ENCODE peak calls at places on chromosomes 16 and 17, in five cellular contexts. J is cardiac fibroblast, N is progenitor cell of endocrine pancreas, S is right lobe of liver, O is PC-9. U is an unnamed sample.

GRCh38 chr17:62597920-62598319 is 29.6 kb upstream of the MRC2 start:
- DNase-seq in N (no peak), S (no peak), O (no peak), J (peak; percentile 53), U (peak; percentile 63)

GRCh38 chr16:29192329-29193247 is 207.7 kb downstream of the LAT start:
- DNase-seq in N (no peak), J (no peak), S (peak; percentile 39), O (peak; percentile 22), U (no peak)

GRCh38 chr16:70737377-70738082 is 51.7 kb upstream of the MTSS2 start:
- DNase-seq in S (peak; percentile 86), J (peak; percentile 59), O (peak; percentile 58), N (no peak), U (no peak)

GRCh38 chr16:72198021-72198420 is 26.1 kb upstream of the PMFBP1 start:
- DNase-seq in S (no peak), O (no peak), J (peak; percentile 93), N (no peak), U (no peak)

GRCh38 chr16:23195415-23195978 is 13.0 kb downstream of the SCNN1G start:
- DNase-seq in O (no peak), J (no peak), S (no peak), N (no peak), U (no peak)

GRCh38 chr16:54424043-54424451 is 137.5 kb upstream of the IRX3 start:
- DNase-seq in O (peak; percentile 76), J (no peak), S (no peak), N (no peak), U (peak; percentile 39)

GRCh38 chr16:84313921-84314320 is 19.2 kb downstream of the WFDC1 start:
- DNase-seq in N (no peak), J (no peak), S (peak; percentile 1), O (no peak), U (no peak)

GRCh38 chr17:11292491-11292890 is 51.5 kb downstream of the SHISA6 start:
- DNase-seq in J (no peak), N (no peak), S (no peak), O (no peak), U (no peak)

GRCh38 chr16:53629151-53629550 is 74.5 kb downstream of the RPGRIP1L start:
- DNase-seq in J (no peak), O (no peak), S (no peak), N (no peak), U (no peak)

GRCh38 chr16:15879255-15879804 is 9.1 kb downstream of the CEP20 start:
- DNase-seq in S (no peak), O (peak; percentile 44), N (no peak), J (peak; percentile 96), U (peak; percentile 89)

GRCh38 chr17:7237761-7238417 is 1.4 kb downstream of the PHF23 start:
- DNase-seq in J (peak; percentile 71), O (peak; percentile 82), N (peak; percentile 63), S (peak; percentile 89), U (peak; percentile 62)

GRCh38 chr16:778447-778846 is 9.7 kb downstream of the RPUSD1 start:
- DNase-seq in O (no peak), N (no peak), S (no peak), J (no peak), U (no peak)

GRCh38 chr17:34474706-34475105 is 104.7 kb upstream of the TMEM132E start:
- DNase-seq in O (no peak), S (no peak), N (no peak), J (no peak), U (no peak)

GRCh38 chr17:49022391-49022941 is 25.3 kb downstream of the IGF2BP1 start:
- DNase-seq in N (peak; percentile 51), S (no peak), J (peak; percentile 66), O (peak; percentile 58), U (peak; percentile 32)

GRCh38 chr17:81331527-81332043 is 36.5 kb upstream of the SLC38A10 start:
- DNase-seq in S (no peak), O (no peak), N (no peak), J (no peak), U (no peak)

GRCh38 chr17:42642377-42642776 is 16.7 kb upstream of the TUBG2 start:
- DNase-seq in J (no peak), S (no peak), N (no peak), O (no peak), U (no peak)

GRCh38 chr17:42120161-42121065 is 754 bp downstream of the KAT2A start:
- DNase-seq in O (no peak), S (no peak), N (no peak), J (no peak), U (no peak)

GRCh38 chr17:41463746-41464145 is 3.4 kb downstream of the KRT32 start:
- DNase-seq in J (no peak), N (no peak), S (no peak), O (no peak), U (no peak)

GRCh38 chr17:40534431-40535189 is 30.7 kb downstream of the CCR7 start:
- DNase-seq in S (no peak), N (no peak), J (no peak), O (no peak), U (no peak)

GRCh38 chr17:6796887-6797490 is 21.0 kb downstream of the FBXO39 start:
- DNase-seq in S (no peak), O (no peak), N (no peak), J (peak; percentile 76), U (peak; percentile 69)

GRCh38 chr17:61581611-61582349 is 9.2 kb downstream of the NACA2 start:
- DNase-seq in O (no peak), S (no peak), J (no peak), N (no peak), U (no peak)

GRCh38 chr17:61580502-61580901 is 10.5 kb downstream of the NACA2 start:
- DNase-seq in J (no peak), S (no peak), N (no peak), O (no peak), U (no peak)

GRCh38 chr17:61579382-61579781 is 11.6 kb downstream of the NACA2 start:
- DNase-seq in J (no peak), O (no peak), S (no peak), N (no peak), U (no peak)

GRCh38 chr17:61578645-61579044 is 12.4 kb downstream of the NACA2 start:
- DNase-seq in S (no peak), O (no peak), J (no peak), N (no peak), U (no peak)

DNA sequence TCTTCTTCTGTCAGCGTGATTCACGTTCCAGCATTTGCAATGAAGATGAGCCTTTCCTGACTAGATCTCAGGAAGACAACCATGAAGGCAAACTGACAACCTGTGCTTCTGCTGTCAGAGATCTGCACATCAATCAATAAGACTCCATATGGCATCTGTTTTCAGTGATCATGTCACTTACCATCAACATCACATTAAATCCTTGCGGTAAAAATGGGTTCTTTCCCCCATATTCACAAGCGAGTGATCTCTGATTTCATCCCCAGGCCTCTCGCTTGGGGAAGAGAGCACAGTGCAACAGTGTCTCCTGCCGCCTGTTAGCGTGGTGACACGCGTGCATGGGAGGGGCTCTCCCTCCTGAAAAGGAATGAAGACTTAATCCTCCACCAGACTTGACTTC is 11.1 kb downstream of the NACA2 start:
- DNase-seq in O (no peak), J (no peak), N (no peak), S (no peak), U (no peak)
- TF ChIP-seq CTCF in O (no peak), J (no peak), N (no peak), S (no peak), U (no peak)

DNA sequence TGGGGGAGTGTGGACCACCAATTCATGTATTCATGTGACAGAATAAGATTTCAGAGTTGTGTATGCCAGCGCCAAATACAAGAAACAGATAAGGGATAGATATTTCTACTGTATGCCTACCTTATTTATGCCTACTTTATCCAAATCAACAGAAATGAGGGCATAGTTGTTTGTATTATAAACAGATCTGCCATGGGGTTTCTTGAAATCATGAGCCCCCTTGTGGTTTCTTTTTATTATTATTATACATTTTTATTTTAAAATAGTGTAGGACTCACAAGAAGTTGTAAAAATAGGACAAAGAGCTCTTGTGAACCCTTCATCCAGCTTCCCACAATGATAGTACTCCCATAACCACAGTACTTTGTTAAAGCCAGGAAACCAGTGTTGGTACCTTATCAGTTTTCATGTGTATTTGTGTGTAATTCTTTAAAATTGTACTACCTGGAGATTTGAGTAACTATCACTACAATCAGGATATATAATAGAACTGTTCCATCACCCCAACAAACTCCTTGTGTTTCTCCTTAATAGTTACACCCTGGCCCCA is 229.4 kb downstream of the CCDC182 start:
- DNase-seq in S (no peak), N (no peak), J (peak; percentile 14), O (no peak), U (no peak)
- TF ChIP-seq CTCF in S (no peak), N (no peak), J (no peak), O (peak; percentile 47), U (no peak)

GRCh38 chr16:87383522-87384161 is at the start of gene FBXO31:
- DNase-seq in J (peak; percentile 94), O (peak; percentile 89), S (peak; percentile 93), N (peak; percentile 91), U (peak; percentile 74)
- TF ChIP-seq CTCF in J (no peak), O (no peak), S (peak; percentile 5), N (no peak), U (no peak)

GRCh38 chr17:35660902-35661301 is 70.5 kb upstream of the RASL10B start:
- DNase-seq in O (no peak), S (no peak), N (no peak), J (no peak), U (no peak)
- TF ChIP-seq CTCF in O (no peak), S (peak; percentile 22), N (no peak), J (no peak), U (no peak)

DNA sequence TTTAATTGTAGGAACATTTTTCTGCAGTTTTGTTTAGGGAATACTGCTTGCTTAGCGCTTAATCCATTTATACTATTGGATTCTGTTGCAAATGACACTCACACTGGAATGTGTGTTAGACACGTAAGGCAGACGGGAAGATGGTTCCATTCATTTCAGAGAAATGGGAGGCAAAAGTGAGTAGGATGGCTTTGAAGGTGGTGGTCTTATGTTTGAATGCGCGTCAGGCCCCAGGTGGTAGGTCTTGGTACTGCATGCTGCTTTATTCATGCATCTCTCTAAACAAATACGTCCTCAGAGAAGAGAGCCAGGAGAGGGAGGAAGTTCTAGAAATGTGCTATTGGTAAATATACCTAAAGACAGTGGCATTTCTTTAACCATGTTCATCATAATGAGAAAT is 997.6 kb upstream of the RBFOX1 start:
- DNase-seq in N (no peak), S (no peak), J (peak; percentile 10), O (peak; percentile 2), U (no peak)
- TF ChIP-seq CTCF in N (peak; percentile 62), S (peak; percentile 29), J (peak; percentile 59), O (peak; percentile 81), U (no peak)

DNA sequence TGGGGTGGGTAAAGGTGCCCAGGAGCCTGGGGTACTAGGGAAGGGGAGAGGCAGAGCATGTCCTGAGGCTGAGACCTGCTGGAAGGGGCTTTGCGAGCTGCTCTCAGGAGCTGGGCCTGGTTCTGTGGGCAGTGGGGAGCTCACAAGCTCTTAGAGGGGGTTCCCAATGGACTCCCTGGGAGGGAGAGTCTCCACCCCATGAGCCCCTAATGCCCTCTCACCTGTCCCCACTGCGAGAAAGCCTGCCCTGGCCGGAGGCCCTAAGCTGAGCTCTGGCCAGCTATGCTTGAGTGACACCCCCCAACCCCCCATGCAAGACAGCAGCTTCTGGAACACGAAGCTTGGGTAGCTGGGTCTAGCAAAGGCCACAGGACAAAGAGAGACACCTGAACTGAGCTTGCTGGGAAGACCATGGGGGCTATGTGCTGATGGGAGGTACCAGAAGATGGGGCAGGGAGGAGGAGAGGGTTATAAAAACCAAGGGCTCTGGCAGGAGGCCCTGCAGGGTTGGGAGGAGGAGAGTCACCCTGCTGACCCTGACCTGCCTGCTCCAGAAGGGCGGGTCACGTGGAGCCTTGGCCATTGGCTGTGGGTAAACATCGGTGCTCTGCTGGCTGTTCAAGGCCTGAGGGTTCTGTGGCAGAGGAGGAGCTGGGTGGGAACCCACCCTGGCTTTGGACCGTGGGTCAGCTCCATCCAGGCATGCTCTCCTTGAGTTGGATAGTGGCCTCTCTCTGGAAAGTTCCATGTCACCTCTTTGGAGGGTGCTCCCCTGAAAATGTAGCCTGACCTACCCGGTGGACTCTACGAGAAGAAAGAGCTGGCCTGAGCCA is 106.7 kb downstream of the RAB11FIP4 start:
- DNase-seq in J (no peak), S (peak; percentile 91), O (no peak), N (no peak), U (no peak)
- TF ChIP-seq CTCF in J (no peak), S (no peak), O (no peak), N (no peak), U (no peak)